ENCODE peak calls at places on chromosomes 13 and 19, in six cellular contexts. One of them, this sample, is unnamed.

GRCh38 chr19:16371540-16371986 is 46.9 kb downstream of the KLF2 start:
- DNase-seq in NCI-H1092 treated with DMSO at 0.1 percent for 48 hours: no peak
- DNase-seq in Kasumi-1: no peak
- DNase-seq in GM10248: peak; percentile 72
- DNase-seq in GM03348: no peak
- DNase-seq in GM12865: peak; percentile 96
- DNase-seq in this sample: no peak

GRCh38 chr19:40596608-40597328 is 4.4 kb upstream of the LTBP4 start:
- DNase-seq in GM10248: no peak
- DNase-seq in GM12865: no peak
- DNase-seq in GM03348: peak; percentile 87
- DNase-seq in Kasumi-1: no peak
- DNase-seq in NCI-H1092 treated with DMSO at 0.1 percent for 48 hours: no peak
- DNase-seq in this sample: no peak

GRCh38 chr13:40564342-40564997 is 102.0 kb downstream of the FOXO1 start:
- DNase-seq in NCI-H1092 treated with DMSO at 0.1 percent for 48 hours: no peak
- DNase-seq in Kasumi-1: no peak
- DNase-seq in GM03348: no peak
- DNase-seq in GM12865: peak; percentile 42
- DNase-seq in GM10248: peak; percentile 46
- DNase-seq in this sample: no peak

GRCh38 chr19:33815410-33816340 is 19.0 kb downstream of the KCTD15 start:
- DNase-seq in GM10248: no peak
- DNase-seq in GM12865: no peak
- DNase-seq in NCI-H1092 treated with DMSO at 0.1 percent for 48 hours: no peak
- DNase-seq in GM03348: no peak
- DNase-seq in Kasumi-1: no peak
- DNase-seq in this sample: no peak

GRCh38 chr19:343941-344624 is 513 bp downstream of the MIER2 start:
- DNase-seq in GM10248: peak; percentile 45
- DNase-seq in GM03348: peak; percentile 89
- DNase-seq in GM12865: peak; percentile 29
- DNase-seq in Kasumi-1: peak; percentile 1
- DNase-seq in NCI-H1092 treated with DMSO at 0.1 percent for 48 hours: peak; percentile 52
- DNase-seq in this sample: no peak

GRCh38 chr19:45113628-45114027 is 20.6 kb downstream of the PPP1R37 start:
- DNase-seq in Kasumi-1: no peak
- DNase-seq in NCI-H1092 treated with DMSO at 0.1 percent for 48 hours: peak; percentile 60
- DNase-seq in GM10248: no peak
- DNase-seq in GM03348: no peak
- DNase-seq in GM12865: no peak
- DNase-seq in this sample: no peak

GRCh38 chr19:15454371-15454800 is 4.6 kb upstream of the WIZ start:
- DNase-seq in Kasumi-1: no peak
- DNase-seq in GM10248: no peak
- DNase-seq in GM03348: no peak
- DNase-seq in NCI-H1092 treated with DMSO at 0.1 percent for 48 hours: no peak
- DNase-seq in GM12865: no peak
- DNase-seq in this sample: no peak

GRCh38 chr13:97243915-97244820 is 22.0 kb downstream of the MBNL2 start:
- DNase-seq in Kasumi-1: no peak
- DNase-seq in GM10248: no peak
- DNase-seq in GM12865: no peak
- DNase-seq in NCI-H1092 treated with DMSO at 0.1 percent for 48 hours: no peak
- DNase-seq in GM03348: no peak
- DNase-seq in this sample: no peak

GRCh38 chr19:39362682-39363657 is 20.7 kb downstream of the SAMD4B start:
- DNase-seq in GM03348: peak; percentile 63
- DNase-seq in Kasumi-1: no peak
- DNase-seq in NCI-H1092 treated with DMSO at 0.1 percent for 48 hours: no peak
- DNase-seq in GM10248: no peak
- DNase-seq in GM12865: no peak
- DNase-seq in this sample: peak; percentile 38

GRCh38 chr19:8017808-8018207 is 12.4 kb upstream of the ELAVL1 start:
- DNase-seq in GM10248: peak; percentile 75
- DNase-seq in NCI-H1092 treated with DMSO at 0.1 percent for 48 hours: no peak
- DNase-seq in GM03348: no peak
- DNase-seq in Kasumi-1: peak; percentile 56
- DNase-seq in GM12865: peak; percentile 79
- DNase-seq in this sample: no peak

GRCh38 chr13:109652536-109652935 is 133.8 kb downstream of the IRS2 start:
- DNase-seq in NCI-H1092 treated with DMSO at 0.1 percent for 48 hours: no peak
- DNase-seq in GM10248: no peak
- DNase-seq in GM03348: no peak
- DNase-seq in Kasumi-1: no peak
- DNase-seq in GM12865: no peak
- DNase-seq in this sample: no peak

GRCh38 chr13:110853235-110853721 is 61.6 kb downstream of the ANKRD10 start:
- DNase-seq in Kasumi-1: no peak
- DNase-seq in NCI-H1092 treated with DMSO at 0.1 percent for 48 hours: no peak
- DNase-seq in GM12865: no peak
- DNase-seq in GM03348: no peak
- DNase-seq in GM10248: no peak
- DNase-seq in this sample: no peak

GRCh38 chr13:94120878-94121277 is 358.6 kb downstream of the DCT start:
- DNase-seq in NCI-H1092 treated with DMSO at 0.1 percent for 48 hours: no peak
- DNase-seq in GM03348: no peak
- DNase-seq in Kasumi-1: no peak
- DNase-seq in GM12865: no peak
- DNase-seq in GM10248: no peak
- DNase-seq in this sample: no peak

GRCh38 chr19:43439183-43440063 is 24.7 kb downstream of the TEX101 start:
- DNase-seq in GM03348: peak; percentile 60
- DNase-seq in Kasumi-1: peak; percentile 37
- DNase-seq in GM10248: no peak
- DNase-seq in NCI-H1092 treated with DMSO at 0.1 percent for 48 hours: no peak
- DNase-seq in GM12865: peak; percentile 21
- DNase-seq in this sample: no peak

GRCh38 chr19:38850976-38851621 is 1.3 kb upstream of the HNRNPL start:
- DNase-seq in GM10248: no peak
- DNase-seq in Kasumi-1: no peak
- DNase-seq in NCI-H1092 treated with DMSO at 0.1 percent for 48 hours: peak; percentile 68
- DNase-seq in GM12865: peak; percentile 36
- DNase-seq in GM03348: no peak
- DNase-seq in this sample: no peak

GRCh38 chr13:25170554-25171107 is 1.5 kb downstream of the AMER2 start:
- DNase-seq in GM10248: no peak
- DNase-seq in Kasumi-1: no peak
- DNase-seq in GM03348: no peak
- DNase-seq in NCI-H1092 treated with DMSO at 0.1 percent for 48 hours: peak; percentile 28
- DNase-seq in GM12865: no peak
- DNase-seq in this sample: no peak

GRCh38 chr19:13040916-13041292 is 45.6 kb downstream of the NFIX start:
- DNase-seq in NCI-H1092 treated with DMSO at 0.1 percent for 48 hours: no peak
- DNase-seq in GM10248: no peak
- DNase-seq in GM12865: no peak
- DNase-seq in GM03348: no peak
- DNase-seq in Kasumi-1: no peak
- DNase-seq in this sample: no peak

GRCh38 chr13:50152224-50152623 is 137.0 kb downstream of the KCNRG start:
- DNase-seq in GM03348: no peak
- DNase-seq in Kasumi-1: no peak
- DNase-seq in GM12865: no peak
- DNase-seq in GM10248: no peak
- DNase-seq in NCI-H1092 treated with DMSO at 0.1 percent for 48 hours: no peak
- DNase-seq in this sample: no peak

This sample was measured in AG09309.